ENCODE peak calls at places on chromosomes 4 and X, in eight cellular contexts. P is endothelial cell, Y is NCI-H2171, N is DMS153, R is fibroblast of pulmonary artery, B is SW480, V is left ventricle myocardium inferior, W is DMS79 treated with DMSO at 0.1 percent for 48 hours. M is an unnamed sample.

GRCh38 chr4:41575207-41575606 is 37.2 kb downstream of the LIMCH1 start:
- DNase-seq in P (no peak), Y (no peak), N (no peak), R (no peak), B (no peak), V (no peak), W (no peak), M (no peak)

GRCh38 chr4:140052050-140052449 is 101.9 kb downstream of the MAML3 start:
- DNase-seq in P (peak), Y (no peak), N (peak), R (peak), B (peak), V (peak), W (no peak), M (peak)

GRCh38 chrX:123184199-123184857 is at the start of gene GRIA3:
- DNase-seq in P (no peak), Y (no peak), N (no peak), R (no peak), B (no peak), V (no peak), W (no peak), M (no peak)

GRCh38 chr4:30746735-30747134 is 26.6 kb downstream of the PCDH7 start:
- DNase-seq in P (no peak), Y (no peak), N (no peak), R (no peak), B (no peak), V (no peak), W (no peak), M (no peak)

GRCh38 chrX:72121381-72121780 is 10.3 kb downstream of the RTL5 start:
- DNase-seq in P (no peak), Y (no peak), N (no peak), R (peak), B (peak), V (peak), W (peak), M (no peak)

GRCh38 chrX:113802837-113803236 is 781.0 kb upstream of the HTR2C start:
- DNase-seq in P (no peak), Y (no peak), N (no peak), R (peak), B (no peak), V (no peak), W (no peak), M (no peak)

GRCh38 chr4:68864438-68865177 is 48.8 kb downstream of the UGT2B10 start:
- DNase-seq in P (peak), Y (no peak), N (no peak), R (no peak), B (no peak), V (no peak), W (no peak), M (no peak)

GRCh38 chr4:169254546-169254983 is 16.2 kb downstream of the SH3RF1 start:
- DNase-seq in P (no peak), Y (no peak), N (no peak), R (peak), B (no peak), V (no peak), W (peak), M (peak)

GRCh38 chr4:86993909-86994672 is 59.3 kb downstream of the AFF1 start:
- DNase-seq in P (no peak), Y (no peak), N (no peak), R (no peak), B (no peak), V (no peak), W (no peak), M (no peak)

GRCh38 chr4:148044889-148045352 is 313.0 kb downstream of the ARHGAP10 start:
- DNase-seq in P (no peak), Y (no peak), N (no peak), R (no peak), B (no peak), V (no peak), W (no peak), M (no peak)

GRCh38 chr4:139144911-139145551 is 32.0 kb downstream of the ELF2 start:
- DNase-seq in P (no peak), Y (peak), N (peak), R (peak), B (no peak), V (no peak), W (peak), M (no peak)

GRCh38 chr4:84967292-84967651 is 782 bp upstream of the WDFY3 start:
- DNase-seq in P (no peak), Y (no peak), N (no peak), R (peak), B (no peak), V (no peak), W (peak), M (no peak)

GRCh38 chrX:133297284-133297683 is 79.1 kb upstream of the TFDP3 start:
- DNase-seq in P (no peak), Y (no peak), N (no peak), R (peak), B (no peak), V (no peak), W (no peak), M (no peak)

GRCh38 chr4:150230556-150230955 is 152.3 kb downstream of the DCLK2 start:
- DNase-seq in P (no peak), Y (no peak), N (no peak), R (no peak), B (no peak), V (no peak), W (no peak), M (no peak)

GRCh38 chr4:126445596-126445995 is 1130.8 kb downstream of the FAT4 start:
- DNase-seq in P (no peak), Y (no peak), N (no peak), R (no peak), B (no peak), V (no peak), W (no peak), M (no peak)

GRCh38 chr4:101938836-101939235 is 148.3 kb downstream of the BANK1 start:
- DNase-seq in P (no peak), Y (no peak), N (no peak), R (no peak), B (no peak), V (no peak), W (no peak), M (no peak)

GRCh38 chrX:119984652-119985051 is 41.1 kb upstream of the NKAP start:
- DNase-seq in P (no peak), Y (peak), N (no peak), R (no peak), B (no peak), V (no peak), W (peak), M (no peak)

GRCh38 chrX:37755073-37755472 is 24.8 kb upstream of the CYBB start:
- DNase-seq in P (no peak), Y (no peak), N (no peak), R (no peak), B (no peak), V (no peak), W (no peak), M (no peak)

GRCh38 chrX:140343226-140343873 is 161.5 kb downstream of the SOX3 start:
- DNase-seq in P (no peak), Y (no peak), N (no peak), R (no peak), B (no peak), V (no peak), W (no peak), M (no peak)

GRCh38 chr4:44145868-44146267 is 302.7 kb downstream of the KCTD8 start:
- DNase-seq in P (no peak), Y (no peak), N (no peak), R (peak), B (no peak), V (no peak), W (no peak), M (no peak)

GRCh38 chr4:93103042-93103441 is 725.5 kb upstream of the ATOH1 start:
- DNase-seq in P (no peak), Y (no peak), N (no peak), R (no peak), B (no peak), V (no peak), W (no peak), M (no peak)

GRCh38 chr4:147863808-147864472 is 132.1 kb downstream of the ARHGAP10 start:
- DNase-seq in P (no peak), Y (no peak), N (no peak), R (no peak), B (no peak), V (no peak), W (no peak), M (no peak)

GRCh38 chrX:19990519-19991349 is at the start of gene BCLAF3:
- DNase-seq in P (peak), Y (peak), N (peak), R (peak), B (peak), V (peak), W (peak), M (peak)

GRCh38 chr4:108369035-108369655 is 200.4 kb upstream of the LEF1 start:
- DNase-seq in P (no peak), Y (no peak), N (no peak), R (no peak), B (no peak), V (no peak), W (no peak), M (no peak)

GRCh38 chrX:11254417-11255109 is 38.6 kb upstream of the AMELX start:
- DNase-seq in P (no peak), Y (no peak), N (no peak), R (no peak), B (no peak), V (no peak), W (no peak), M (no peak)

GRCh38 chr4:55397521-55398321 is 2.0 kb downstream of the TMEM165 start:
- DNase-seq in P (no peak), Y (no peak), N (no peak), R (peak), B (no peak), V (no peak), W (peak), M (no peak)

GRCh38 chr4:18051281-18051680 is 29.7 kb upstream of the LCORL start:
- DNase-seq in P (no peak), Y (no peak), N (no peak), R (no peak), B (no peak), V (no peak), W (no peak), M (no peak)